ENCODE peak calls at places on chromosomes 1 and 21, in nine cellular contexts. B, U, I, G, M, A, F, S and X are unnamed samples.

GRCh38 chr1:92837062-92837461 is 5.2 kb downstream of the RPL5 start:
- DNase-seq in U (no peak), S (no peak), I (no peak), B (no peak), G (peak; percentile 29), M (no peak), A (no peak), F (no peak), X (no peak)

GRCh38 chr1:14945132-14946010 is 208.2 kb upstream of the TMEM51 start:
- DNase-seq in G (peak; percentile 96), A (peak; percentile 30), M (peak; percentile 43), I (peak; percentile 68), S (peak; percentile 88), U (peak; percentile 63), F (peak; percentile 73), B (peak; percentile 62), X (no peak)

GRCh38 chr1:26047278-26047874 is 1.5 kb upstream of the SLC30A2 start:
- DNase-seq in M (no peak), S (no peak), I (no peak), A (no peak), U (no peak), B (no peak), G (no peak), F (no peak), X (no peak)

GRCh38 chr1:192803501-192803900 is 5.3 kb upstream of the RGS2 start:
- DNase-seq in U (no peak), B (no peak), M (no peak), F (no peak), G (no peak), S (no peak), I (no peak), A (no peak), X (no peak)

GRCh38 chr1:20069932-20070331 is at the start of gene PLA2G5:
- DNase-seq in B (no peak), S (peak; percentile 41), F (peak; percentile 64), U (peak; percentile 57), A (no peak), G (peak; percentile 72), I (peak; percentile 90), M (peak; percentile 20), X (no peak)

GRCh38 chr1:94970783-94971182 is 43.9 kb upstream of the CNN3 start:
- DNase-seq in U (no peak), M (no peak), I (no peak), G (no peak), A (no peak), S (no peak), F (no peak), B (peak; percentile 57), X (no peak)

GRCh38 chr1:236354330-236355147 is 39.5 kb upstream of the EDARADD start:
- DNase-seq in B (no peak), U (no peak), S (peak; percentile 16), F (no peak), A (no peak), G (peak; percentile 30), M (no peak), I (no peak), X (no peak)

GRCh38 chr1:30533796-30534550 is 189.4 kb downstream of the MATN1 start:
- DNase-seq in F (no peak), G (no peak), I (no peak), U (no peak), S (no peak), M (no peak), B (no peak), A (peak; percentile 7), X (no peak)

GRCh38 chr1:115098979-115099692 is 9.8 kb upstream of the TSPAN2 start:
- DNase-seq in I (peak; percentile 45), M (peak; percentile 65), A (peak; percentile 52), F (peak; percentile 25), B (no peak), G (peak; percentile 69), S (peak; percentile 77), U (no peak), X (peak; percentile 82)

GRCh38 chr1:31831397-31832378 is 15.9 kb upstream of the SPOCD1 start:
- DNase-seq in S (no peak), A (no peak), I (no peak), G (peak; percentile 61), U (no peak), F (no peak), M (no peak), B (peak; percentile 61), X (peak; percentile 60)

GRCh38 chr21:42187976-42188653 is 30.8 kb upstream of the ABCG1 start:
- DNase-seq in U (no peak), S (peak; percentile 10), I (peak; percentile 54), B (no peak), F (no peak), M (no peak), A (peak; percentile 50), G (peak; percentile 29), X (peak; percentile 69)

GRCh38 chr1:230173176-230173575 is 106.1 kb downstream of the GALNT2 start:
- DNase-seq in U (no peak), I (no peak), B (no peak), M (no peak), G (peak; percentile 25), F (peak; percentile 5), S (no peak), A (peak; percentile 4), X (no peak)

GRCh38 chr1:234658143-234658542 is 48.2 kb upstream of the IRF2BP2 start:
- DNase-seq in A (peak; percentile 86), B (peak; percentile 85), F (no peak), G (peak; percentile 81), U (no peak), S (peak; percentile 34), M (peak; percentile 45), I (no peak), X (peak; percentile 51)

GRCh38 chr1:225812488-225813249 is 2.7 kb downstream of the EPHX1 start:
- DNase-seq in M (no peak), I (no peak), U (no peak), A (no peak), B (no peak), F (no peak), S (no peak), G (peak; percentile 34), X (no peak)

GRCh38 chr1:77652179-77652745 is 30.2 kb downstream of the ZZZ3 start:
- DNase-seq in M (no peak), F (no peak), B (peak; percentile 26), I (no peak), U (no peak), A (no peak), S (no peak), G (peak; percentile 87), X (no peak)

GRCh38 chr1:27981146-27981545 is 21.4 kb downstream of the XKR8 start:
- DNase-seq in M (no peak), S (no peak), I (no peak), A (no peak), B (no peak), F (no peak), U (no peak), G (no peak), X (no peak)

DNA sequence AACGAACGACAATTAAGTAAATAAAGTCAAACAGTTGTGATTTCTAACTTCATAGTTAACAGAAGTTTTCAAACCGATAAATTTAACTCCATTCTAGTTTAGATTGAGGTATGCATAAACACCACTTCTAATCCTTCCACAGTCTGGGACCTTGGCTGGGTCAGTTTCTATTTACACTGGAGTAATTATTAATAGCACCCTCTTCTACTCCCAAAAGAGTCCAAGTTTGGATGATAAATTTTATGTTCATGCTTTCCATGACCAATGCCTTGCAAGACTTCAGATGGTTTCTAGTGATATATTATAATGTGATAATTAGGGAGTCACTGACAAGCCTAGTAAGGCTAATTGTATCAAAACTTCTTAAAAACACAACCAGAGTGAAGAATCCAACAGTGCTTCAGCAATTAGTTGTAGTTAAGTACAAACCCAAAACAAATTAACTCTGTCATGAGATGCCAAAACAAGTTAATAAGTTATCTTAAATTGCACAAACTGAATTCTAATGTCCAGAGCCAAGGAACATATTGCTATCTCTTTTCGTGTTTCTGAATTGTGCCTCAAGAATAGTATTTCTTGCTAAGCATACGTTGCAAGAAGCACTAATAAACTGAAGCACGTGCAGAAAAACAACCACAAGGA is 489.6 kb downstream of the TTLL7 start:
- DNase-seq in M (no peak), F (no peak), I (no peak), B (no peak), U (no peak), S (no peak), A (no peak), G (peak; percentile 13), X (no peak)
- H3K4me3 ChIP-seq in M (no peak overlapping the region), F (no peak overlapping the region), I (no peak overlapping the region), B (no peak overlapping the region), U (no peak overlapping the region), S (no peak overlapping the region), A (no peak overlapping the region), G (no peak overlapping the region), X (no peak overlapping the region)

DNA sequence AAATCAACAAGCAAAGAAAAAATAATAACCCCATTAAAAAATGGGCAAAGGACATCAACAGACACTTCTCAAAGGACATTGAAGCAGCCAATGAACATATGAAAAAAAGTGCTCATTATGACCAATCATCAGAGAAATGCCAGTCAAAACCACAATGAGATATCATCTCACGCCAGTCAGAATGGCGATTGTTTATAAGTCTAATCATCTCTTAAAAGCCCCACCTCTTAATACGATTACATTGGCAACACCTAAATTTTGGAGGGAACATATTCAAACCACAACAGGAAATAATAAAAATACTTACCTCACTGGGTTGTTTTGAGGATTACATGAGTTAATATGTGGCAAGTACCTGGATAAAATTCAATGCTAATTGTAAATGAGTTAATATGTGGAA is 57.1 kb upstream of the PLPPR4 start:
- DNase-seq in A (no peak), G (no peak), F (no peak), U (no peak), I (no peak), S (no peak), B (no peak), M (no peak), X (no peak)
- H3K4me3 ChIP-seq in A (no peak overlapping the region), G (no peak overlapping the region), F (no peak overlapping the region), U (no peak overlapping the region), I (no peak overlapping the region), S (no peak overlapping the region), B (no peak overlapping the region), M (no peak overlapping the region), X (no peak overlapping the region)

GRCh38 chr1:52034050-52034384 is 407 bp upstream of the KTI12 start:
- DNase-seq in A (no peak), M (no peak), F (no peak), S (no peak), I (no peak), G (no peak), U (no peak), B (no peak), X (no peak)
- H3K4me3 ChIP-seq in A (peak overlapping the region; percentile 85), M (no peak overlapping the region), F (peak overlapping the region; percentile 74), S (peak overlapping the region; percentile 92), I (peak overlapping the region; percentile 70), G (peak overlapping the region; percentile 91), U (peak overlapping the region; percentile 79), B (peak overlapping the region; percentile 94), X (no peak overlapping the region)

GRCh38 chr1:240582953-240583352 is 29.0 kb downstream of the GREM2 start:
- DNase-seq in I (no peak), B (peak; percentile 26), F (no peak), M (no peak), U (no peak), S (no peak), A (no peak), G (peak; percentile 57), X (no peak)

GRCh38 chr1:240575976-240576666 is 35.8 kb downstream of the GREM2 start:
- DNase-seq in F (no peak), U (no peak), A (no peak), M (no peak), I (no peak), G (peak; percentile 85), S (peak; percentile 51), B (peak; percentile 17), X (no peak)

GRCh38 chr1:240577095-240577494 is 34.9 kb downstream of the GREM2 start:
- DNase-seq in U (no peak), S (no peak), G (no peak), B (no peak), M (no peak), F (no peak), I (no peak), A (no peak), X (no peak)

GRCh38 chr1:240579511-240579910 is 32.4 kb downstream of the GREM2 start:
- DNase-seq in G (no peak), B (no peak), I (no peak), S (no peak), A (no peak), U (no peak), M (no peak), F (no peak), X (no peak)
- H3K4me3 ChIP-seq in G (no peak overlapping the region), B (no peak overlapping the region), I (no peak overlapping the region), S (no peak overlapping the region), A (no peak overlapping the region), U (no peak overlapping the region), M (no peak overlapping the region), F (no peak overlapping the region), X (no peak overlapping the region)